ENCODE peak calls at places on chromosomes 16 and 17, in five cellular contexts. Y is endodermal cell, L is fibroblast of the aortic adventitia, Q is HCT116, M is heart right ventricle. B is an unnamed sample.

GRCh38 chr16:1301562-1301961 is 7.9 kb upstream of the UBE2I start:
- DNase-seq in Y (no peak), L (no peak), Q (no peak), M (no peak), B (no peak)

GRCh38 chr17:50511058-50511457 is 2.8 kb downstream of the MYCBPAP start:
- DNase-seq in Y (peak), L (peak), Q (no peak), M (no peak), B (peak)

GRCh38 chr16:67541391-67542263 is 13.0 kb downstream of the RIPOR1 start:
- DNase-seq in Y (no peak), L (no peak), Q (no peak), M (peak), B (peak)

GRCh38 chr17:18859256-18859655 is 1.3 kb downstream of the PRPSAP2 start:
- DNase-seq in Y (peak), L (peak), Q (no peak), M (no peak), B (peak)

GRCh38 chr17:2815781-2816185 is 19.5 kb downstream of the RAP1GAP2 start:
- DNase-seq in Y (peak), L (no peak), Q (no peak), M (no peak), B (no peak)

GRCh38 chr16:64391009-64391663 is 730.7 kb downstream of the CDH11 start:
- DNase-seq in Y (no peak), L (peak), Q (no peak), M (no peak), B (peak)

GRCh38 chr16:970379-970765 is 412 bp downstream of the LMF1 start:
- DNase-seq in Y (no peak), L (no peak), Q (no peak), M (no peak), B (no peak)

GRCh38 chr16:27952811-27953210 is 110.7 kb downstream of the GSG1L start:
- DNase-seq in Y (no peak), L (no peak), Q (no peak), M (no peak), B (no peak)

GRCh38 chr16:75310541-75310940 is 59.1 kb upstream of the BCAR1 start:
- DNase-seq in Y (no peak), L (no peak), Q (no peak), M (no peak), B (no peak)

GRCh38 chr16:17002557-17002956 is 468.2 kb downstream of the XYLT1 start:
- DNase-seq in Y (no peak), L (no peak), Q (no peak), M (no peak), B (no peak)

GRCh38 chr17:33990943-33991706 is 264.0 kb upstream of the CCL2 start:
- DNase-seq in Y (peak), L (no peak), Q (no peak), M (no peak), B (no peak)

GRCh38 chr17:46148247-46148646 is 45.0 kb downstream of the KANSL1 start:
- DNase-seq in Y (no peak), L (no peak), Q (no peak), M (no peak), B (no peak)

GRCh38 chr17:72635034-72635654 is 457.3 kb downstream of the SLC39A11 start:
- DNase-seq in Y (no peak), L (no peak), Q (no peak), M (no peak), B (no peak)

GRCh38 chr17:27929990-27930389 is 36.8 kb upstream of the LYRM9 start:
- DNase-seq in Y (no peak), L (peak), Q (no peak), M (no peak), B (no peak)

GRCh38 chr16:4962716-4963115 is 4.6 kb downstream of the SEC14L5 start:
- DNase-seq in Y (no peak), L (no peak), Q (no peak), M (no peak), B (no peak)

GRCh38 chr17:4605826-4606225 is 21.5 kb downstream of the SMTNL2 start:
- DNase-seq in Y (no peak), L (no peak), Q (no peak), M (peak), B (peak)

GRCh38 chr16:1942810-1943726 is at the start of gene MSRB1:
- DNase-seq in Y (peak), L (peak), Q (peak), M (peak), B (peak)

GRCh38 chr16:72969146-72969545 is 78.8 kb downstream of the ZFHX3 start:
- DNase-seq in Y (no peak), L (no peak), Q (no peak), M (no peak), B (no peak)

GRCh38 chr17:59093702-59094231 is 12.9 kb downstream of the TRIM37 start:
- DNase-seq in Y (no peak), L (peak), Q (no peak), M (peak), B (peak)

GRCh38 chr16:88651989-88652762 is 1.3 kb upstream of the CYBA start:
- DNase-seq in Y (no peak), L (no peak), Q (no peak), M (peak), B (no peak)

GRCh38 chr16:80027007-80027965 is 426.7 kb upstream of the MAF start:
- DNase-seq in Y (peak), L (no peak), Q (no peak), M (peak), B (peak)
- H3K4me3 ChIP-seq in Y (no peak), L (no peak), Q (no peak), M (no peak), B (no peak)

DNA sequence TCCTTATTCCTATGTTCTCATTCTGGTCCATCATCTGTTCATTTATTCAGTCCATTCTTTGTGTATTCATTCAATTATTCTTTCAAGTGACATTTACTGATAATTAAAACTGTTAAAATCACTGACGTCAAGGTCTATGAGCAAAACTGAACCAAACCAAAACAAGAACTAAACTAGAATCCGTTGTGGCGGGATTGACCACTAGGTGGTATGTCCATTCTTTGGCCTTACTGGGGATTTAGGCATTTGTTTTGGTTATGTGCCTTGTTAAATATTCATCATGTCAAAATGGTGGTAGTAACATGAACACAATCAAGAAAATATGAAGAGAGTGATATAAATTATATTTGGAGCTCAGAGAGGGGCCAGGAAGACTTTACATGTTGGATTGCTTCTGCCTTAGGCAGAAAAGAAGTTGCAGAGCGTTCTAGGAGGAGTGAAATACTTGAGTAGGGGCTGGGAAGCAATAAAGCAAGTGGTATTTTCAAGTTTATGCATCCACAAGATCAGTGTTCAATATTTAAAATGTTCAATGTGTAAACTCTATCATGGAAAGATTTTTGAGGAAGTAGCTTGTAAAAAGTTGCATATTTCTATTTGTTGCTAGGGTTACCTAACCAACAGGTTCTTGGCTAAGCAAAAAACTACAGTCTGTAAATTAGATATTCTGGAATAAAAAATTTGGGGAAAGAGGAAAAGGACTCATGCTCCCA is 129.0 kb downstream of the CDH13 start:
- DNase-seq in Y (peak), L (no peak), Q (no peak), M (no peak), B (no peak)
- TF ChIP-seq CTCF in Y (peak), L (peak), Q (peak), M (no peak), B (peak)

GRCh38 chr17:79809530-79810137 is 12.8 kb upstream of the CBX8 start:
- DNase-seq in Y (peak), L (no peak), Q (no peak), M (no peak), B (no peak)
- H3K4me3 ChIP-seq in Y (no peak), L (no peak), Q (no peak), M (no peak), B (no peak)

GRCh38 chr16:69855587-69855986 is 93.5 kb downstream of the WWP2 start:
- DNase-seq in Y (no peak), L (peak), Q (no peak), M (no peak), B (no peak)

GRCh38 chr16:69861276-69862030 is 89.7 kb upstream of the CLEC18A start:
- DNase-seq in Y (no peak), L (peak), Q (no peak), M (no peak), B (peak)

GRCh38 chr16:69860233-69861231 is 90.6 kb upstream of the CLEC18A start:
- DNase-seq in Y (no peak), L (no peak), Q (no peak), M (no peak), B (no peak)

GRCh38 chr16:69859105-69859969 is 91.8 kb upstream of the CLEC18A start:
- DNase-seq in Y (peak), L (no peak), Q (peak), M (peak), B (no peak)

GRCh38 chr16:69858196-69859104 is 92.7 kb upstream of the CLEC18A start:
- DNase-seq in Y (no peak), L (no peak), Q (no peak), M (no peak), B (no peak)
- TF ChIP-seq CTCF in Y (no peak), L (no peak), Q (no peak), M (no peak), B (no peak)

GRCh38 chr16:85168732-85169256 is 56.5 kb upstream of the CIBAR2 start:
- DNase-seq in Y (peak), L (peak), Q (no peak), M (peak), B (peak)
- H3K4me3 ChIP-seq in Y (peak), L (no peak), Q (peak), M (no peak), B (peak)

DNA sequence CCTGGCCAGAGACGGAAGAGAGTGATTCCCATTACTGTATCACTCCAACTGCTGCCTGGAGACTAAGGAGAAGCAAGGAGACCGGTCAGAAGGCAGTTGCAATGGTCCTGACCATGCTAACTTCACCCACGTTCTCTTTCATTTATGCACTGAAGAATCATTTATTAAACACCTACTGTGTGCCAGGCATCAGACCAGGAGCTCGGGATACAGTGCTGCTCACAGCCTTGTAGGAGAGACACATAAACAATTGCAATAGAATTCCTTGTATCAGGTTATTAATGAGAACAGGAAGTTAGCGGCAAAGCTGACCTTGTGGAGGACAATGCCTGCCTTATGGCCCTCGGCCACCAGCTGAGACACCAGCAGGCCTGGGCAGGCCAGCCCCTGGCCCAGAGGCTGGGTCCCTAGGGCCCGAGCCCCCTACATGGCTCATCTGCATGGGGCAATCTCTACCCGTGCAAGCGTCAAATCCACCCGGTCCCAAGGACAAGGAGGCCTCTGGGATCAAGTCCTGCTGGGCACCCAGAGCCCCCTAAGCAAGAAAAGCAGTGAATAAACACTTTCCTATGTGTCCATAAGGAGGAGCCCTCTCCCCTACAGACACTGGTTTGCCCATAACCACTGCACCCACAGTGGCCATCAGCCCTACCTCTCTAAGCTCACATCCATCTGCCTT is 8.6 kb upstream of the ENPP7 start:
- DNase-seq in Y (peak), L (peak), Q (no peak), M (no peak), B (no peak)
- TF ChIP-seq CTCF in Y (peak), L (peak), Q (peak), M (no peak), B (peak)

B was measured in fibroblast of mammary gland.